ENCODE peak calls at places on chromosome 20, in four cellular contexts. One of them, this sample, is unnamed.
A peak's percentile ranks its signal among the peaks of the same experiment; 100 is the strongest.

GRCh38 chr20:61345656-61346055 is 93.6 kb downstream of the CDH4 start:
- DNase-seq in GM12878: no peak
- DNase-seq in HL-60: no peak
- DNase-seq in SK-N-SH: no peak
- DNase-seq in this sample: no peak

GRCh38 chr20:64083380-64084208 is 604 bp downstream of the LKAAEAR1 start:
- DNase-seq in GM12878: no peak
- DNase-seq in HL-60: no peak
- DNase-seq in SK-N-SH: peak; percentile 94
- DNase-seq in this sample: no peak

GRCh38 chr20:38268115-38268514 is 7.6 kb upstream of the KIAA1755 start:
- DNase-seq in GM12878: no peak
- DNase-seq in HL-60: no peak
- DNase-seq in SK-N-SH: no peak
- DNase-seq in this sample: no peak

GRCh38 chr20:58141971-58142842 is 86.2 kb downstream of the ANKRD60 start:
- DNase-seq in GM12878: no peak
- DNase-seq in HL-60: no peak
- DNase-seq in SK-N-SH: no peak
- DNase-seq in this sample: no peak

GRCh38 chr20:39988991-39989390 is 700.0 kb downstream of the MAFB start:
- DNase-seq in GM12878: no peak
- DNase-seq in HL-60: no peak
- DNase-seq in SK-N-SH: no peak
- DNase-seq in this sample: no peak

GRCh38 chr20:5808901-5809300 is 58.7 kb downstream of the SHLD1 start:
- DNase-seq in GM12878: no peak
- DNase-seq in HL-60: no peak
- DNase-seq in SK-N-SH: no peak
- DNase-seq in this sample: no peak

GRCh38 chr20:22462975-22463914 is 121.1 kb downstream of the FOXA2 start:
- DNase-seq in GM12878: no peak
- DNase-seq in HL-60: no peak
- DNase-seq in SK-N-SH: no peak
- DNase-seq in this sample: no peak

GRCh38 chr20:18985551-18985950 is 172.0 kb downstream of the SCP2D1 start:
- DNase-seq in GM12878: no peak
- DNase-seq in HL-60: no peak
- DNase-seq in SK-N-SH: no peak
- DNase-seq in this sample: no peak

GRCh38 chr20:36274248-36274841 is 31.8 kb upstream of the DLGAP4 start:
- DNase-seq in GM12878: no peak
- DNase-seq in HL-60: no peak
- DNase-seq in SK-N-SH: peak; percentile 56
- DNase-seq in this sample: no peak

GRCh38 chr20:48676795-48677447 is 150.9 kb downstream of the PREX1 start:
- DNase-seq in GM12878: no peak
- DNase-seq in HL-60: no peak
- DNase-seq in SK-N-SH: no peak
- DNase-seq in this sample: no peak

GRCh38 chr20:19024296-19025035 is 188.0 kb upstream of the SLC24A3 start:
- DNase-seq in GM12878: no peak
- DNase-seq in HL-60: no peak
- DNase-seq in SK-N-SH: no peak
- DNase-seq in this sample: no peak

GRCh38 chr20:41436679-41437078 is 70.1 kb upstream of the EMILIN3 start:
- DNase-seq in GM12878: no peak
- DNase-seq in HL-60: peak; percentile 28
- DNase-seq in SK-N-SH: no peak
- DNase-seq in this sample: no peak

GRCh38 chr20:35088231-35088794 is 4.3 kb downstream of the TRPC4AP start:
- DNase-seq in GM12878: no peak
- DNase-seq in HL-60: no peak
- DNase-seq in SK-N-SH: no peak
- DNase-seq in this sample: no peak

GRCh38 chr20:48531505-48531904 is 296.3 kb downstream of the PREX1 start:
- DNase-seq in GM12878: no peak
- DNase-seq in HL-60: no peak
- DNase-seq in SK-N-SH: no peak
- DNase-seq in this sample: no peak

GRCh38 chr20:48381353-48382120 is 446.3 kb downstream of the PREX1 start:
- DNase-seq in GM12878: no peak
- DNase-seq in HL-60: no peak
- DNase-seq in SK-N-SH: no peak
- DNase-seq in this sample: no peak

GRCh38 chr20:5044075-5044620 is 42.8 kb upstream of the SLC23A2 start:
- DNase-seq in GM12878: no peak
- DNase-seq in HL-60: no peak
- DNase-seq in SK-N-SH: no peak
- DNase-seq in this sample: no peak

GRCh38 chr20:20520776-20521175 is 152.9 kb downstream of the INSM1 start:
- DNase-seq in GM12878: no peak
- DNase-seq in HL-60: no peak
- DNase-seq in SK-N-SH: no peak
- DNase-seq in this sample: no peak

GRCh38 chr20:20466341-20466879 is 98.5 kb downstream of the INSM1 start:
- DNase-seq in GM12878: peak; percentile 92
- DNase-seq in HL-60: no peak
- DNase-seq in SK-N-SH: no peak
- DNase-seq in this sample: no peak

GRCh38 chr20:6162239-6162638 is 39.4 kb upstream of the FERMT1 start:
- DNase-seq in GM12878: no peak
- DNase-seq in HL-60: no peak
- DNase-seq in SK-N-SH: no peak
- DNase-seq in this sample: no peak

GRCh38 chr20:38167851-38168760 is 3.0 kb upstream of the TGM2 start:
- DNase-seq in GM12878: no peak
- DNase-seq in HL-60: peak; percentile 67
- DNase-seq in SK-N-SH: no peak
- DNase-seq in this sample: no peak

GRCh38 chr20:48879609-48880008 is 41.9 kb upstream of the ARFGEF2 start:
- DNase-seq in GM12878: no peak
- DNase-seq in HL-60: no peak
- DNase-seq in SK-N-SH: no peak
- DNase-seq in this sample: no peak

GRCh38 chr20:63015665-63016361 is 9.0 kb upstream of the BHLHE23 start:
- DNase-seq in GM12878: no peak
- DNase-seq in HL-60: no peak
- DNase-seq in SK-N-SH: no peak
- DNase-seq in this sample: no peak

GRCh38 chr20:63017076-63017825 is 10.5 kb upstream of the BHLHE23 start:
- DNase-seq in GM12878: no peak
- DNase-seq in HL-60: no peak
- DNase-seq in SK-N-SH: no peak
- DNase-seq in this sample: no peak

GRCh38 chr20:63015147-63015664 is 8.4 kb upstream of the BHLHE23 start:
- DNase-seq in GM12878: no peak
- DNase-seq in HL-60: no peak
- DNase-seq in SK-N-SH: no peak
- DNase-seq in this sample: no peak

GRCh38 chr20:63017826-63018411 is 11.2 kb upstream of the BHLHE23 start:
- DNase-seq in GM12878: no peak
- DNase-seq in HL-60: no peak
- DNase-seq in SK-N-SH: peak; percentile 69
- DNase-seq in this sample: no peak

GRCh38 chr20:63016514-63017075 is 9.8 kb upstream of the BHLHE23 start:
- DNase-seq in GM12878: no peak
- DNase-seq in HL-60: no peak
- DNase-seq in SK-N-SH: no peak
- DNase-seq in this sample: no peak
- TF ChIP-seq REST in GM12878: no peak
- TF ChIP-seq REST in HL-60: no peak
- TF ChIP-seq REST in SK-N-SH: no peak
- TF ChIP-seq REST in this sample: no peak

DNA sequence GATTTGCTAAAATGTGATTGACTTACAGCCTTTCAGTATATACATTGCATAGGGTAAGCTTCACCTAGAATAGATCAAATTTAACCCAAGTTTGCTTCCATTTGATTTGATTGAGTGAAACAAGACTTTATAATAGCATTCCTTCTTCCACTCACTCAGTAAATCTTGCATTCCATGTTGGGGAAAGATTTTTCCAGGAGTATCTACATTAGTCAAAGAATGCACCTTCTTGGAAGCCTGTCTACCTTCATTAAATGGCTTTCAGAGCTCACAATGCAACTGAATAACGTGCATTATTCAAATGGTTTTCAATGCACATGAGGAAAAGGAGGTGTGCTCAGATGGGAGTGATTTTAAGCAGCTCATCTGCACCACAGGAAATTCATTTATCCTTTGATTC is 38.3 kb upstream of the TSHZ2 start:
- DNase-seq in GM12878: no peak
- DNase-seq in HL-60: no peak
- DNase-seq in SK-N-SH: no peak
- DNase-seq in this sample: no peak
- TF ChIP-seq REST in GM12878: no peak
- TF ChIP-seq REST in HL-60: no peak
- TF ChIP-seq REST in SK-N-SH: no peak
- TF ChIP-seq REST in this sample: no peak

GRCh38 chr20:2276015-2276414 is 19.8 kb upstream of the TGM3 start:
- DNase-seq in GM12878: no peak
- DNase-seq in HL-60: no peak
- DNase-seq in SK-N-SH: no peak
- DNase-seq in this sample: no peak
- TF ChIP-seq REST in GM12878: no peak
- TF ChIP-seq REST in HL-60: no peak
- TF ChIP-seq REST in SK-N-SH: no peak
- TF ChIP-seq REST in this sample: no peak

GRCh38 chr20:32357869-32358631 is at the start of gene ASXL1:
- DNase-seq in GM12878: peak; percentile 90
- DNase-seq in HL-60: peak; percentile 93
- DNase-seq in SK-N-SH: peak; percentile 97
- DNase-seq in this sample: peak; percentile 92
- TF ChIP-seq REST in GM12878: no peak
- TF ChIP-seq REST in HL-60: peak; percentile 65
- TF ChIP-seq REST in SK-N-SH: peak; percentile 71
- TF ChIP-seq REST in this sample: no peak

GRCh38 chr20:24146231-24146634 is 157.7 kb upstream of the GGTLC1 start:
- DNase-seq in GM12878: no peak
- DNase-seq in HL-60: no peak
- DNase-seq in SK-N-SH: no peak
- DNase-seq in this sample: no peak
- TF ChIP-seq REST in GM12878: no peak
- TF ChIP-seq REST in HL-60: no peak
- TF ChIP-seq REST in SK-N-SH: no peak
- TF ChIP-seq REST in this sample: no peak

DNA sequence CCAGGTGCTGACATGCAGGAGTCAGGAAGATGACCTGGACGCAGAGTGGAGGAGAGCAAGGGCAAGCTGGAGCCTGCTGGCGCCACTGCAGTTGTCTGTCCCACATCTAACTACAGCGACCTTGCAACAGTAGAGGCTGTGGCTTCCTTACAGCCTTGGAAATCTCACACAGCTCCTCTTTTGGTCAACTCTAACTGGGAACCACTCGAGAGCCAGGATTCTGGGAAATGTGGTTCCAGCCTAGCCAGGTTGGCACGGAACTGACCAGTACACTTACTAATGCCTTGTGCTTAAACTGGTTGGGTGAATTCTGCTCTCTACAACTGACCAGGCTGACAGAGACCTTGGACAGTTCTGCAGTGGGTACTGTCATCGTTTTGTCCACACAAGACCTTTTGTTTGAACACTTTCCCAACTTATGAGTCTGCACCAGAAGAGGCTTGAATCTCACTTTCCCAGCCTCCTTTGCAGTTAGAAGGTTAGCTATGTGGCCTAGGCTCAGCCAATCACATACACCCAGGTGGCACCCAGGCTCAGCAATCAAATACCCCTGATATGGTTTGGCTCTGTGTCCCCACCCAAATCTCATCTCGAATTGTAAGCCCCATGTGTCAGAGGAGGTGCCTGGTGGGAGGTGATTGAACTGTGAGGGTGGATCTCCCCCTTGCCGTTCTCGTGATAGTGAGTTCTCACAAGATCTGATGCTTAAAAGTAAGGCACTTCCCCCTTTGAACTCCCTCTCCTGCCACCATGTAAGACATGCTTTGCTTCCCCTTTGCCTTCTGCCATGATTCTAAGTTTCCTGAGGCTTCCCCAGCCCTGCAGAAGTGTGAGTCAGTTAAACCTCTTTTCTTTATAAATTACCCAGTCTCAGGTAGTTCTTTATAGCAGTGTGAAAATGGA is 153.5 kb downstream of the ZMYND8 start:
- DNase-seq in GM12878: no peak
- DNase-seq in HL-60: no peak
- DNase-seq in SK-N-SH: no peak
- DNase-seq in this sample: no peak
- TF ChIP-seq REST in GM12878: no peak
- TF ChIP-seq REST in HL-60: no peak
- TF ChIP-seq REST in SK-N-SH: no peak
- TF ChIP-seq REST in this sample: no peak

GRCh38 chr20:44780226-44780625 is 30.1 kb downstream of the RIMS4 start:
- DNase-seq in GM12878: no peak
- DNase-seq in HL-60: peak; percentile 8
- DNase-seq in SK-N-SH: no peak
- DNase-seq in this sample: no peak
- TF ChIP-seq REST in GM12878: peak; percentile 97
- TF ChIP-seq REST in HL-60: peak; percentile 99
- TF ChIP-seq REST in SK-N-SH: peak; percentile 99
- TF ChIP-seq REST in this sample: peak; percentile 98

DNA sequence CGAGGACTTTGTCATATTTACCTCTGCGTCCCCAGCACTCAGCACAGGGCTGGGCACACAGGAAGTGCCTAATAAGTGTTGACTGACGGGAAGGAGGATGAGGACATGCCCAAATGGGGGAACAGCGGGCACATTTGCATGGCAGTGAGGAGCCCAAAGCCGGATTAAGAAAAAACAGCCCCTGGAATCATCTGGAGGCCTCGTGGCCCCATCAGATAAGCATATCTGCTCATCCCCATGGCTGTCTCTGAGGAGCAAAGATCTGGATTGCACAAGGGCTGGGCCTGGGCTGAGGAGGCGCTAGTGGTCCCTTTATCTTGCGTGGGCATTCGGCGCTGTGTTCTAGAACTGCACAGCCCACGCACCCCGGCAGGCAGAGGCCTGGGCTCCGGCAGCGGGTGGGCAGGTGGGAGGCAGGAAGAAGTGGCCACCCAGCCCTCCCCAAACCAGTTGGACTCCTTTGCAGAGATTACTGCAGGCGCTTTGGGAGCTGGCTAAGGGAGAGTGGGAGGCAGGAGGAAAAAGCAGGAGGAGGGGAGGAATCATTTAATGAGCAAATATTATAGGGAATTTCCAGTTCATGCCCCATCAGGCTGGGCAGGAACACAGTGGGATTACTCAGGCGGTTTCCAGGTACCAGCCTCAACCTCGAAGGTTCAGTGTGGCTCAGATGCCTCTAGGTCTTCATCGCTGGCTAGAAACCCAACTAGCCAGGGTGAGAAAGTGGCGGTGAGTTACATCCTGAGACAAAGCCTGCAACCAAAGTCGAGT is 108.1 kb downstream of the CEBPB start:
- DNase-seq in GM12878: no peak
- DNase-seq in HL-60: no peak
- DNase-seq in SK-N-SH: no peak
- DNase-seq in this sample: no peak
- TF ChIP-seq REST in GM12878: no peak
- TF ChIP-seq REST in HL-60: no peak
- TF ChIP-seq REST in SK-N-SH: no peak
- TF ChIP-seq REST in this sample: no peak

This sample was measured in HCT116.